ENCODE peak calls at places on chromosomes 7 and 10, in five cellular contexts. W is DMS79; Z is psoas muscle; T is CD8-positive, alpha-beta memory T cell; G is uterus. U is an unnamed sample.

GRCh38 chr10:112950714-112951348 is 784 bp downstream of the TCF7L2 start:
- DNase-seq in W (no peak), Z (peak; percentile 22), T (peak; percentile 54), G (peak; percentile 43), U (no peak)

GRCh38 chr10:102065561-102066420 is 642 bp downstream of the HPS6 start:
- DNase-seq in W (no peak), Z (peak; percentile 28), T (no peak), G (no peak), U (no peak)

GRCh38 chr7:132138817-132139216 is 437.5 kb downstream of the PLXNA4 start:
- DNase-seq in W (no peak), Z (no peak), T (no peak), G (no peak), U (no peak)

GRCh38 chr7:152675761-152676636 is at the start of gene XRCC2:
- DNase-seq in W (peak; percentile 79), Z (peak; percentile 91), T (peak; percentile 95), G (peak; percentile 88), U (peak; percentile 89)

GRCh38 chr7:151799506-151799905 is 77.4 kb downstream of the PRKAG2 start:
- DNase-seq in W (no peak), Z (no peak), T (no peak), G (no peak), U (no peak)

GRCh38 chr7:6031567-6031966 is 391 bp downstream of the ANKRD61 start:
- DNase-seq in W (no peak), Z (no peak), T (no peak), G (no peak), U (no peak)

GRCh38 chr7:148738737-148739535 is 40.2 kb downstream of the CUL1 start:
- DNase-seq in W (no peak), Z (no peak), T (no peak), G (no peak), U (no peak)

GRCh38 chr10:109956454-109957091 is 33.3 kb upstream of the XPNPEP1 start:
- DNase-seq in W (peak; percentile 58), Z (no peak), T (peak; percentile 48), G (no peak), U (no peak)

GRCh38 chr10:132139526-132139925 is 47.2 kb upstream of the DPYSL4 start:
- DNase-seq in W (no peak), Z (no peak), T (peak; percentile 28), G (no peak), U (no peak)

GRCh38 chr7:99190359-99191009 is 17.4 kb downstream of the KPNA7 start:
- DNase-seq in W (no peak), Z (no peak), T (no peak), G (no peak), U (no peak)